ENCODE peak calls at places on chromosome 17, in four cellular contexts. Z is GM12865, V is cardiac fibroblast, H is astrocyte of the spinal cord. T is an unnamed sample.

GRCh38 chr17:82237083-82237745 is 8.4 kb downstream of the SLC16A3 start:
- DNase-seq in Z (no peak), V (no peak), H (no peak), T (no peak)

GRCh38 chr17:4840893-4841242 is 7.7 kb downstream of the MINK1 start:
- DNase-seq in Z (no peak), V (no peak), H (no peak), T (no peak)

GRCh38 chr17:62064029-62064790 is 868 bp downstream of the MED13 start:
- DNase-seq in Z (peak), V (peak), H (peak), T (peak)

GRCh38 chr17:44914698-44915271 is 515 bp downstream of the GFAP start:
- DNase-seq in Z (no peak), V (no peak), H (no peak), T (no peak)

GRCh38 chr17:9817086-9817485 is 4.8 kb downstream of the GSG1L2 start:
- DNase-seq in Z (no peak), V (peak), H (peak), T (no peak)

GRCh38 chr17:66810951-66811682 is 23.8 kb upstream of the CACNG5 start:
- DNase-seq in Z (no peak), V (no peak), H (no peak), T (no peak)

GRCh38 chr17:82667668-82668000 is 19.4 kb upstream of the WDR45B start:
- DNase-seq in Z (no peak), V (no peak), H (no peak), T (no peak)

GRCh38 chr17:7114241-7114874 is at the start of gene ASGR2:
- DNase-seq in Z (no peak), V (no peak), H (no peak), T (no peak)

GRCh38 chr17:11273596-11273995 is 32.6 kb downstream of the SHISA6 start:
- DNase-seq in Z (no peak), V (no peak), H (no peak), T (no peak)

GRCh38 chr17:19935169-19935568 is 42.5 kb downstream of the AKAP10 start:
- DNase-seq in Z (no peak), V (no peak), H (peak), T (peak)

GRCh38 chr17:14373587-14374259 is 72.8 kb downstream of the HS3ST3B1 start:
- DNase-seq in Z (no peak), V (peak), H (no peak), T (no peak)

GRCh38 chr17:46771601-46772012 is 46.9 kb downstream of the WNT3 start:
- DNase-seq in Z (no peak), V (peak), H (no peak), T (no peak)

GRCh38 chr17:14048169-14048568 is 21.1 kb upstream of the COX10 start:
- DNase-seq in Z (no peak), V (no peak), H (no peak), T (no peak)

GRCh38 chr17:82864721-82865240 is 25.0 kb upstream of the ZNF750 start:
- DNase-seq in Z (peak), V (no peak), H (no peak), T (no peak)

GRCh38 chr17:73189417-73190099 is 3.3 kb upstream of the COG1 start:
- DNase-seq in Z (peak), V (peak), H (peak), T (peak)

GRCh38 chr17:79991140-79991923 is 44.3 kb downstream of the TBC1D16 start:
- DNase-seq in Z (peak), V (peak), H (peak), T (peak)
- H3K4me3 ChIP-seq in Z (no peak), V (no peak), H (peak), T (peak)

GRCh38 chr17:80478487-80479245 is 2.3 kb upstream of the NPTX1 start:
- DNase-seq in Z (no peak), V (no peak), H (no peak), T (no peak)

GRCh38 chr17:80475949-80476876 is at the start of gene NPTX1:
- DNase-seq in Z (no peak), V (no peak), H (no peak), T (no peak)

GRCh38 chr17:80476877-80477646 is 655 bp upstream of the NPTX1 start:
- DNase-seq in Z (no peak), V (no peak), H (no peak), T (no peak)

GRCh38 chr17:80479246-80479566 is 2.8 kb upstream of the NPTX1 start:
- DNase-seq in Z (no peak), V (no peak), H (no peak), T (no peak)

GRCh38 chr17:80477647-80478478 is 1.5 kb upstream of the NPTX1 start:
- DNase-seq in Z (no peak), V (peak), H (peak), T (peak)
- TF ChIP-seq CTCF in Z (no peak), V (peak), H (peak), T (peak)

GRCh38 chr17:76517638-76518038 is 16.4 kb upstream of the RHBDF2 start:
- DNase-seq in Z (no peak), V (no peak), H (no peak), T (no peak)
- H3K4me3 ChIP-seq in Z (no peak), V (no peak), H (no peak), T (no peak)

DNA sequence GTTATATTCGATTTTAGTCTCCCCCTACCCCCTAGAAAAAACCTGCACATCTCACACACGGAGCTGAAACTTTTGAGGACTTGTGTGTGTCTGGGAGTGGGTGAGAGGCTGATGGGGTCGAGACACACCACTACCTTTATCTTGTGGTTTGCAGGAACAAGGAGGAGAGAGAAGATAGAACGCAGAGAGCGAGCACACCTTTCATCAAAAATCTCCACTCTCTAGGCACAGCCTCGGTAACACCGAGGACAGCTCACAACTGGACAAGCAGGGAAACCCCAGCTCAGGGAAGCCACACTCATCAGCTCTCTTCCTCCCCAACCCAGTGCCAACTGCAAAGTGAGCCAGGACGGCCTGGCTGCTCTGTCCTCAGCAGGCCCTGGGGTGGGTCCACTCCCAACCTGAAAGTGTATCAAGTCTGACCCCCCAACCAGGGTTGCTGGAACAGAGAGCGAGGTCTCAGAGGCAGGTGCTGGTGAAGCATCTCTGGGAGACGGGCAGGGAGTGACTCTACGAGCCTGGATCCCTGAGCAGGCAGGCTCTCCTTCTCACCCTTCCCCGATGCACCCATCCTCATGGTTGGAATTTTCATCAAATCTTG is 5.2 kb upstream of the GHDC start:
- DNase-seq in Z (no peak), V (no peak), H (no peak), T (no peak)
- TF ChIP-seq CTCF in Z (no peak), V (no peak), H (no peak), T (no peak)

GRCh38 chr17:42853597-42853967 is 2.6 kb downstream of the AOC3 start:
- DNase-seq in Z (no peak), V (no peak), H (no peak), T (no peak)

GRCh38 chr17:42853004-42853403 is 2.0 kb downstream of the AOC3 start:
- DNase-seq in Z (no peak), V (no peak), H (no peak), T (no peak)

GRCh38 chr17:42855048-42855596 is 4.1 kb downstream of the AOC3 start:
- DNase-seq in Z (no peak), V (no peak), H (no peak), T (no peak)

GRCh38 chr17:42852351-42852750 is 1.4 kb downstream of the AOC3 start:
- DNase-seq in Z (no peak), V (no peak), H (no peak), T (no peak)

DNA sequence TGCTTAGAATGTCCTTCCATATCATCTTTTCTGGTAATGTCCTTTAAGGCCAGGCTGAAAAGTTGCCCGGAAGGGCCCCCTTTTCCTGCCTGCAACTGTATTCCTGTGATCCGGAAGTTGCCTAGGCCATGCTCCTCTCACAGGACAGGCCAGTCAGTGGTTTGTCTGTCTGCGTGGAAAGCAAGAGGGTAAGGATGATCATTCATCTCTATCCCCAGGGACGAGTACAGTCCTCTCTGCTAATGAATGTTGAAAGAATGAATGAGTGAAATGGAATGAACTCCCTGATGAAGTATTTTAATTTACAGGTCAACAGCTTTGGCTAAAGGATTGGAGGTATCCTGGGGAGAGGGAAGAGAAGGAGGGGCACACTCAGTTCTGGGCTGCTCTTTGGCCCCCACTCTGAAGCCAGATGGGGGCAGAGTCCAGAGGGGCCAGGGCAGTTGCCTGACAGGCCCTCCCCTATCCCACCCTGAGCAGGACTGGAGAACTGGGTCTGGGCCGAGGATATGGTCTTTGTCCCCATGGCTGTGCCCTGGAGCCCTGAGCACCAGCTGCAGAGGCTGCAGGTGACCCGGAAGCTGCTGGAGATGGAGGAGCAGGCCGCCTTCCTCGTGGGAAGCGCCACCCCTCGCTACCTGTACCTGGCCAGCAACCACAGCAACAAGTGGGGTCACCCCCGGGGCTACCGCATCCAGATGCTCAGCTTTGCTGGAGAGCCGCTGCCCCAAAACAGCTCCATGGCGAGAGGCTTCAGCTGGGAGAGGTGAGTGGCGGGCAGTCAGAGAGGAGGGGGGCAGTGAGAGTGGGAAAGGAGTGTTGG is 3.2 kb downstream of the AOC3 start:
- DNase-seq in Z (no peak), V (no peak), H (no peak), T (no peak)
- H3K4me3 ChIP-seq in Z (no peak), V (no peak), H (no peak), T (no peak)

GRCh38 chr17:37711113-37711512 is 33.7 kb downstream of the HNF1B start:
- DNase-seq in Z (no peak), V (no peak), H (no peak), T (no peak)
- TF ChIP-seq CTCF in Z (no peak), V (no peak), H (no peak), T (no peak)

GRCh38 chr17:72087876-72088275 is 32.9 kb upstream of the SOX9 start:
- DNase-seq in Z (no peak), V (no peak), H (no peak), T (no peak)
- H3K4me3 ChIP-seq in Z (no peak), V (no peak), H (no peak), T (no peak)

GRCh38 chr17:8138672-8139371 is 13.4 kb downstream of the PER1 start:
- DNase-seq in Z (peak), V (peak), H (peak), T (peak)

GRCh38 chr17:8141741-8142140 is 10.5 kb downstream of the PER1 start:
- DNase-seq in Z (no peak), V (no peak), H (no peak), T (no peak)

GRCh38 chr17:8141046-8141445 is 11.2 kb downstream of the PER1 start:
- DNase-seq in Z (no peak), V (no peak), H (no peak), T (no peak)

GRCh38 chr17:8140413-8141029 is 11.7 kb downstream of the PER1 start:
- DNase-seq in Z (no peak), V (no peak), H (no peak), T (no peak)

GRCh38 chr17:8140058-8140412 is 12.2 kb downstream of the PER1 start:
- DNase-seq in Z (no peak), V (no peak), H (no peak), T (no peak)
- TF ChIP-seq CTCF in Z (no peak), V (no peak), H (no peak), T (no peak)

GRCh38 chr17:77442976-77443742 is 302.4 kb downstream of the SEC14L1 start:
- DNase-seq in Z (no peak), V (no peak), H (no peak), T (peak)
- H3K4me3 ChIP-seq in Z (no peak), V (no peak), H (no peak), T (no peak)

GRCh38 chr17:22694362-22695227 is 1002.3 kb downstream of the KCNJ18 start:
- DNase-seq in Z (no peak), V (no peak), H (no peak), T (no peak)
- TF ChIP-seq CTCF in Z (peak), V (peak), H (peak), T (peak)